ENCODE peak calls at places on chromosome 6, in seven cellular contexts. W is AG04450, L is lower lobe of right lung, M is heart right ventricle, G is mucosa of descending colon, Q is adrenal gland, C is tibial artery. A is an unnamed sample.

GRCh38 chr6:128519132-128519930 is 1.1 kb downstream of the PTPRK start:
- DNase-seq in C (peak), G (peak), M (peak), L (peak), Q (peak), W (no peak), A (no peak)

GRCh38 chr6:16819752-16820151 is 58.5 kb upstream of the ATXN1 start:
- DNase-seq in G (no peak), L (no peak), W (no peak), Q (peak), M (no peak), C (no peak), A (no peak)

GRCh38 chr6:132764370-132764769 is 6.7 kb upstream of the VNN2 start:
- DNase-seq in L (no peak), G (no peak), Q (peak), W (peak), C (no peak), M (peak), A (no peak)

GRCh38 chr6:39859025-39859424 is 66.8 kb downstream of the DAAM2 start:
- DNase-seq in M (no peak), L (no peak), Q (no peak), W (no peak), G (no peak), C (no peak), A (no peak)

GRCh38 chr6:54784021-54784420 is 62.5 kb upstream of the FAM83B start:
- DNase-seq in G (no peak), M (no peak), L (no peak), C (no peak), Q (no peak), W (no peak), A (no peak)

GRCh38 chr6:126919947-126920346 is 198.5 kb upstream of the RSPO3 start:
- DNase-seq in M (no peak), Q (no peak), W (peak), C (no peak), G (no peak), L (no peak), A (peak)

GRCh38 chr6:159594106-159594749 is 98.8 kb downstream of the SOD2 start:
- DNase-seq in L (no peak), W (no peak), Q (no peak), G (no peak), M (no peak), C (no peak), A (no peak)

GRCh38 chr6:149900620-149901443 is 2.9 kb upstream of the RAET1E start:
- DNase-seq in Q (no peak), L (no peak), M (no peak), W (no peak), C (no peak), G (no peak), A (no peak)

GRCh38 chr6:1377526-1378223 is 11.7 kb upstream of the FOXF2 start:
- DNase-seq in C (no peak), M (no peak), G (no peak), Q (no peak), L (no peak), W (no peak), A (no peak)

GRCh38 chr6:116088946-116089345 is 11.7 kb upstream of the NT5DC1 start:
- DNase-seq in W (no peak), C (no peak), M (no peak), G (no peak), Q (no peak), L (no peak), A (no peak)

GRCh38 chr6:139738801-139739490 is 364.5 kb upstream of the CITED2 start:
- DNase-seq in Q (no peak), W (no peak), C (no peak), M (no peak), G (no peak), L (no peak), A (no peak)

GRCh38 chr6:83430606-83431544 is at the start of gene ME1:
- DNase-seq in M (peak), Q (peak), C (peak), L (peak), W (peak), G (peak), A (peak)

GRCh38 chr6:137148291-137149076 is 25.0 kb downstream of the IL22RA2 start:
- DNase-seq in Q (peak), W (no peak), M (no peak), C (peak), L (peak), G (no peak), A (no peak)

GRCh38 chr6:25670793-25671513 is 18.9 kb downstream of the SCGN start:
- DNase-seq in L (no peak), C (no peak), W (no peak), G (no peak), M (no peak), Q (no peak), A (no peak)

GRCh38 chr6:161256390-161256789 is 17.5 kb downstream of the AGPAT4 start:
- DNase-seq in C (no peak), L (no peak), W (no peak), Q (no peak), M (no peak), G (no peak), A (no peak)

GRCh38 chr6:142374965-142375733 is 73.3 kb downstream of the ADGRG6 start:
- DNase-seq in M (no peak), W (no peak), Q (no peak), C (no peak), G (no peak), L (no peak), A (peak)

GRCh38 chr6:118788702-118789101 is 105.2 kb upstream of the ASF1A start:
- DNase-seq in L (no peak), M (no peak), G (no peak), W (no peak), Q (no peak), C (no peak), A (no peak)

GRCh38 chr6:149905371-149905910 is 7.5 kb upstream of the RAET1E start:
- DNase-seq in L (no peak), C (no peak), M (no peak), G (no peak), Q (no peak), W (no peak), A (no peak)

GRCh38 chr6:8054276-8054675 is 9.9 kb downstream of the BLOC1S5 start:
- DNase-seq in C (no peak), Q (no peak), W (no peak), L (no peak), M (no peak), G (no peak), A (no peak)

GRCh38 chr6:3267162-3267561 is 8.4 kb downstream of the PSMG4 start:
- DNase-seq in L (no peak), C (no peak), G (no peak), W (no peak), Q (no peak), M (no peak), A (no peak)

GRCh38 chr6:29414588-29414987 is at the start of gene OR12D1:
- DNase-seq in W (no peak), C (no peak), M (no peak), G (no peak), L (no peak), Q (no peak), A (no peak)

GRCh38 chr6:73580247-73581149 is 59.7 kb upstream of the EEF1A1 start:
- DNase-seq in M (peak), L (peak), G (peak), W (peak), C (peak), Q (peak), A (peak)

GRCh38 chr6:17493286-17493685 is 99.9 kb downstream of the CAP2 start:
- DNase-seq in W (peak), Q (peak), C (no peak), M (no peak), L (no peak), G (no peak), A (no peak)

GRCh38 chr6:39196648-39197047 is 32.6 kb downstream of the KCNK5 start:
- DNase-seq in Q (no peak), M (no peak), G (no peak), L (no peak), C (no peak), W (no peak), A (no peak)

GRCh38 chr6:17986656-17987575 is 519 bp downstream of the KIF13A start:
- DNase-seq in G (peak), M (peak), L (peak), Q (peak), W (no peak), C (peak), A (no peak)

GRCh38 chr6:148076046-148076445 is 266.6 kb upstream of the SASH1 start:
- DNase-seq in M (no peak), W (no peak), Q (no peak), G (no peak), L (no peak), C (no peak), A (no peak)

GRCh38 chr6:10431423-10432164 is 16.7 kb upstream of the TFAP2A start:
- DNase-seq in M (no peak), W (no peak), Q (no peak), C (no peak), G (no peak), L (no peak), A (no peak)

GRCh38 chr6:28985396-28986164 is 19.5 kb downstream of the ZNF311 start:
- DNase-seq in M (peak), Q (peak), L (peak), G (peak), C (peak), W (peak), A (peak)

GRCh38 chr6:90241229-90241873 is 55.3 kb downstream of the BACH2 start:
- DNase-seq in Q (no peak), L (no peak), W (no peak), C (no peak), M (no peak), G (no peak), A (no peak)

GRCh38 chr6:99822741-99823512 is 171.1 kb downstream of the MCHR2 start:
- DNase-seq in W (peak), G (no peak), Q (peak), M (no peak), L (no peak), C (no peak), A (peak)
- TF ChIP-seq CTCF in W (peak), G (peak), Q (no peak), M (no peak), L (no peak), C (no peak), A (peak)

GRCh38 chr6:157233686-157234085 is 89.6 kb downstream of the TMEM242 start:
- DNase-seq in M (no peak), C (no peak), Q (no peak), G (no peak), L (no peak), W (no peak), A (no peak)

GRCh38 chr6:157233156-157233555 is 90.2 kb downstream of the TMEM242 start:
- DNase-seq in C (no peak), M (no peak), Q (no peak), G (no peak), L (no peak), W (no peak), A (no peak)

GRCh38 chr6:157238346-157238745 is 85.0 kb downstream of the TMEM242 start:
- DNase-seq in W (no peak), G (no peak), Q (no peak), C (no peak), M (no peak), L (no peak), A (no peak)

GRCh38 chr6:157236040-157236725 is 87.1 kb downstream of the TMEM242 start:
- DNase-seq in Q (no peak), G (peak), M (no peak), L (no peak), C (no peak), W (no peak), A (no peak)

GRCh38 chr6:157235600-157236039 is 87.7 kb downstream of the TMEM242 start:
- DNase-seq in L (no peak), M (peak), W (no peak), G (peak), C (peak), Q (peak), A (no peak)
- H3K4me3 ChIP-seq in L (peak), M (peak), W (peak), G (no peak), C (peak), Q (peak), A (peak)

DNA sequence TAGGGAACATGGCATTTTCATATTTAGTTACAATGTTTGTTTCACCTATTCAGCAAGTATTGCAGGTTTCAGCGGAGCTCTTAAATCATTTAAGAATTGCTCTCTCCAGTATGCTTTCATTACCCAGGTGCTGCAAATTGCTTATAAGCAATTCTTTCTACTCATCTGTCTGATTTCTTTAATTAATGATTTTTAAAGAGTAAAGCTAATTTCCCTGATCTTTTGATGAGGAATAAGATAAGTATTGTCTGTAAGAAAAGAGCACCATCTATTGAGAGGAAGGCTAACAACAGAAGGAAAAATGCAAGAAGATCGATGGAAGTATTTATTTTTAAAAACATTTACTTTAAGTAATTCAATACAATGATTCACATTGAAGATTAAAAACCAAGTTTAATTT is 2.0 kb downstream of the OPRM1 start:
- DNase-seq in M (no peak), C (no peak), G (no peak), L (no peak), W (no peak), Q (no peak), A (no peak)
- TF ChIP-seq CTCF in M (no peak), C (no peak), G (no peak), L (no peak), W (no peak), Q (no peak), A (no peak)

GRCh38 chr6:106087548-106088325 is 1.6 kb downstream of the PRDM1 start:
- DNase-seq in G (no peak), L (no peak), M (no peak), Q (peak), C (peak), W (no peak), A (no peak)
- H3K4me3 ChIP-seq in G (no peak), L (peak), M (peak), Q (no peak), C (peak), W (peak), A (peak)

GRCh38 chr6:43953256-43953655 is 174.0 kb downstream of the MRPL14 start:
- DNase-seq in Q (no peak), C (no peak), M (no peak), G (no peak), L (no peak), W (no peak), A (no peak)

GRCh38 chr6:43951063-43951755 is 176.0 kb downstream of the MRPL14 start:
- DNase-seq in L (peak), C (no peak), G (peak), Q (peak), M (peak), W (no peak), A (no peak)

GRCh38 chr6:43951756-43952675 is 175.2 kb downstream of the MRPL14 start:
- DNase-seq in M (no peak), Q (peak), C (no peak), G (no peak), L (no peak), W (no peak), A (no peak)

GRCh38 chr6:43953794-43954310 is 173.4 kb downstream of the MRPL14 start:
- DNase-seq in G (no peak), M (peak), Q (peak), L (no peak), W (no peak), C (no peak), A (no peak)

DNA sequence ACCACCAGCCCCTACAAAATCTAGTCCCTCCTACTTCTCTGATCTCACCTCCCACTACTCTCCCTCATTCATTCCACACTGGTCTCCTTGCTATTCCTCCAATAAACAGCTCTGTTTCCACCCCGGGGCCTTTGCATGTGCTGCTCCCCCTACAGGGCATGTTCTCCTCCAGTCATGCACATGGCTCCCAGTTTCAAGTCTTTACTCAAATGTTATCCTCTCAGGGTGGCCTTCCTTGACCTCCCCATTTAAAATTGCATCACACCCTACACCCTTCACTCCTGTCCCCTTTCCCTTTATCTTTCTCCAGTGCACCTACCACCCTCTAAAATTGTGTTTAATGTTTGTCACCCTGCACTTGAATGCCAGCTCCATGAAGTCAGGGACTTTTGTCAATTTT is 174.5 kb downstream of the MRPL14 start:
- DNase-seq in L (no peak), M (no peak), Q (peak), C (no peak), G (no peak), W (no peak), A (no peak)
- TF ChIP-seq CTCF in L (no peak), M (no peak), Q (no peak), C (no peak), G (no peak), W (no peak), A (peak)

GRCh38 chr6:131096786-131097185 is 33.7 kb upstream of the EPB41L2 start:
- DNase-seq in W (no peak), G (no peak), C (no peak), L (no peak), Q (no peak), M (no peak), A (no peak)

GRCh38 chr6:131093334-131093733 is 30.3 kb upstream of the EPB41L2 start:
- DNase-seq in G (no peak), Q (no peak), C (no peak), L (no peak), W (no peak), M (no peak), A (no peak)
- H3K4me3 ChIP-seq in G (no peak), Q (no peak), C (no peak), L (no peak), W (no peak), M (no peak), A (no peak)

GRCh38 chr6:37127961-37128862 is 41.7 kb upstream of the PIM1 start:
- DNase-seq in C (no peak), W (no peak), G (no peak), L (no peak), Q (peak), M (no peak), A (no peak)

GRCh38 chr6:37126554-37126906 is 43.4 kb upstream of the PIM1 start:
- DNase-seq in L (no peak), M (no peak), Q (no peak), C (no peak), W (no peak), G (no peak), A (no peak)

GRCh38 chr6:37123957-37124729 is 45.8 kb upstream of the PIM1 start:
- DNase-seq in Q (no peak), C (no peak), G (no peak), L (no peak), W (no peak), M (no peak), A (no peak)

GRCh38 chr6:37126961-37127360 is 43.0 kb upstream of the PIM1 start:
- DNase-seq in C (no peak), L (no peak), W (no peak), M (no peak), G (no peak), Q (no peak), A (no peak)

DNA sequence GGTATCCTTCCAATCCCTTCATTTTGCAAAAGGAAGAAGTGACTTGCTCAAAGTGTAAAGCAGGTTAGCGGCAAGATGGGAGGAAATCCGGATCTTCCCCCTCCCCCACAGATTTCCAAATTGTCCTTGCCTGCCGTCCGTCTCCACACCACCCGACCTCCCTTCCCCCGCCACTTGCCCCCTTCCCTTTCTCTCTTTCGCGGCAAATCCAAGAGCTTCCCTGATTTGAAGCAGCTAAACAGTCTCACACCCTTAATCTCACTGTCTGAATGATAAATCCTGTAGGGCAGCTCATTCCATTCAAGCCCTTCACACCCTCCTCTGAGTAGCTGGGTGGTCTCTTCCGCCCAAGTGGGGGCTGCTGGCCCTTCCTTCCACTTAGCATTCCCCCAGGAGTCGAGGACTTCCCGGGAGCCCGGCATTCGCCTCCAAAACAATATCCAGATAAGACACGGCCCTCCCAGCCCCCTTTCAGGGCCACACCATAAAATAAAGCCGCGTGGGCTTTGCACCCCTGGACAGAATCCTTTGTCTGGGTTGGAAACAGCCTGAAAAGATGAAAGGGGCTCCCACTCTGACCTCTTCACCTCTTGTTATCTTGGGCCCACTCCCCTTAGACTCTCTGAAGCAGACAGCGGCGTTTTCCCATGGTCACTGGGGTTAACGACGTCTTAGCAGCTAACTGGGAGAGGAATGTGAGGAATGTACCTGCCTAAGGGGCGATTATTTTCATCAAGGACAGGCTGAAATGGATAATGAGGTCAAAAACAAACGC is 44.0 kb upstream of the PIM1 start:
- DNase-seq in Q (no peak), W (no peak), M (no peak), L (no peak), G (no peak), C (no peak), A (no peak)
- TF ChIP-seq CTCF in Q (no peak), W (no peak), M (no peak), L (no peak), G (no peak), C (no peak), A (no peak)

GRCh38 chr6:41836022-41836659 is 48.6 kb downstream of the TOMM6 start:
- DNase-seq in W (no peak), Q (no peak), L (no peak), C (no peak), M (no peak), G (no peak), A (no peak)
- H3K4me3 ChIP-seq in W (no peak), Q (no peak), L (no peak), C (no peak), M (no peak), G (no peak), A (no peak)